ENCODE peak calls at places on chromosomes 2 and 18, in ten cellular contexts. G is OCI-LY7, M is left ventricle myocardium inferior, C is neural progenitor cell, O is pancreas, R is tibial nerve, V is IMR-90, N is A673, S is PC-9, D is K562. T is an unnamed sample.

GRCh38 chr2:150230004-150230403 is 257.5 kb downstream of the RND3 start:
- DNase-seq in G (no peak), M (no peak), C (no peak), O (no peak), R (no peak), V (no peak), N (no peak), S (no peak), D (no peak), T (no peak)

GRCh38 chr2:120346667-120347358 is 877 bp downstream of the INHBB start:
- DNase-seq in G (no peak), M (no peak), C (peak; percentile 62), O (no peak), R (no peak), V (peak; percentile 65), N (no peak), S (no peak), D (no peak), T (peak; percentile 46)

GRCh38 chr18:12291690-12292089 is 16.4 kb upstream of the TUBB6 start:
- DNase-seq in G (no peak), M (no peak), C (no peak), O (no peak), R (no peak), V (no peak), N (no peak), S (no peak), D (no peak), T (no peak)

GRCh38 chr18:9823805-9824473 is 61.8 kb upstream of the TXNDC2 start:
- DNase-seq in G (no peak), M (no peak), C (no peak), O (no peak), R (no peak), V (peak; percentile 65), N (no peak), S (no peak), D (peak; percentile 44), T (no peak)

GRCh38 chr2:143284087-143284675 is 155.0 kb downstream of the ARHGAP15 start:
- DNase-seq in G (peak; percentile 70), M (no peak), C (peak; percentile 75), O (no peak), R (no peak), V (peak; percentile 50), N (peak; percentile 72), S (no peak), D (peak; percentile 64), T (no peak)

GRCh38 chr2:191666241-191666640 is 11.7 kb upstream of the NABP1 start:
- DNase-seq in G (no peak), M (no peak), C (no peak), O (no peak), R (no peak), V (no peak), N (no peak), S (no peak), D (no peak), T (no peak)

GRCh38 chr18:62566199-62566598 is 43.4 kb downstream of the ZCCHC2 start:
- DNase-seq in G (peak; percentile 3), M (no peak), C (peak; percentile 56), O (no peak), R (peak; percentile 29), V (peak; percentile 7), N (peak; percentile 24), S (no peak), D (peak; percentile 26), T (no peak)

GRCh38 chr2:217713395-217714267 is 289.2 kb downstream of the TNS1 start:
- DNase-seq in G (peak; percentile 36), M (peak; percentile 81), C (peak; percentile 89), O (peak; percentile 46), R (peak; percentile 72), V (peak; percentile 72), N (peak; percentile 71), S (peak; percentile 36), D (peak; percentile 57), T (peak; percentile 88)

GRCh38 chr2:62443886-62444285 is 62.1 kb downstream of the TMEM17 start:
- DNase-seq in G (no peak), M (no peak), C (no peak), O (no peak), R (no peak), V (no peak), N (no peak), S (no peak), D (peak; percentile 45), T (no peak)

GRCh38 chr18:70421471-70421870 is 132.6 kb downstream of the SOCS6 start:
- DNase-seq in G (no peak), M (no peak), C (no peak), O (no peak), R (no peak), V (peak; percentile 45), N (no peak), S (peak; percentile 88), D (no peak), T (no peak)

GRCh38 chr2:43520919-43521318 is 74.9 kb downstream of the THADA start:
- DNase-seq in G (no peak), M (no peak), C (no peak), O (no peak), R (no peak), V (no peak), N (no peak), S (no peak), D (no peak), T (no peak)

GRCh38 chr2:43522177-43522576 is 73.7 kb downstream of the THADA start:
- DNase-seq in G (no peak), M (no peak), C (no peak), O (no peak), R (no peak), V (no peak), N (no peak), S (no peak), D (no peak), T (no peak)

GRCh38 chr2:43524180-43524965 is 71.5 kb downstream of the THADA start:
- DNase-seq in G (no peak), M (no peak), C (no peak), O (no peak), R (no peak), V (peak; percentile 28), N (peak; percentile 84), S (no peak), D (no peak), T (no peak)

GRCh38 chr2:43519711-43520221 is 76.1 kb downstream of the THADA start:
- DNase-seq in G (no peak), M (no peak), C (peak; percentile 19), O (no peak), R (no peak), V (peak; percentile 97), N (no peak), S (peak; percentile 83), D (no peak), T (no peak)

DNA sequence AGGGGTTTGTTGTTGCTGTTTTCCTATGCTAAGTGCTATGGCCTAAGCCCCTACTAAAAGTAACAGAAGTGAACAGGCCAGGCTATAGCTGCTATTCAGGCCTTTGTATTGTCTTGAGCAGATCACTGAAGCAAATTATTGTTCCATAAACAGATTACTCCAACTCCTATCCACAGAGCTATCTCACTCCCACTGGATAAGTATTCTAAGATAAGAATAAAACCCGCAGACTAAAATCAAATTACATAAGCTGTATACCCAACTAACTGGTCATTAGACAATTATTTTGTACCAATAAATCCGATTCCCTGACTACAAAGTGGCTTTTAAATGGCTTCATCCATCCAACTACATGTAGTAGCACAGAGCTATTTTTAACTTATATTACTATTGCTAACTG is 74.3 kb downstream of the THADA start:
- DNase-seq in G (no peak), M (no peak), C (no peak), O (no peak), R (no peak), V (no peak), N (no peak), S (no peak), D (no peak), T (no peak)
- H3K4me1 ChIP-seq in G (no peaks in the 10 kb centered on the region), M (peaks cover 39% of the 10 kb centered on the region), C (peaks cover 6% of the 10 kb centered on the region), O (peaks cover 18% of the 10 kb centered on the region), R (no peaks in the 10 kb centered on the region), V (peaks cover 9% of the 10 kb centered on the region), N (peaks cover 20% of the 10 kb centered on the region), S (peaks cover 11% of the 10 kb centered on the region), D (peaks cover 24% of the 10 kb centered on the region), T (peaks cover 12% of the 10 kb centered on the region)

DNA sequence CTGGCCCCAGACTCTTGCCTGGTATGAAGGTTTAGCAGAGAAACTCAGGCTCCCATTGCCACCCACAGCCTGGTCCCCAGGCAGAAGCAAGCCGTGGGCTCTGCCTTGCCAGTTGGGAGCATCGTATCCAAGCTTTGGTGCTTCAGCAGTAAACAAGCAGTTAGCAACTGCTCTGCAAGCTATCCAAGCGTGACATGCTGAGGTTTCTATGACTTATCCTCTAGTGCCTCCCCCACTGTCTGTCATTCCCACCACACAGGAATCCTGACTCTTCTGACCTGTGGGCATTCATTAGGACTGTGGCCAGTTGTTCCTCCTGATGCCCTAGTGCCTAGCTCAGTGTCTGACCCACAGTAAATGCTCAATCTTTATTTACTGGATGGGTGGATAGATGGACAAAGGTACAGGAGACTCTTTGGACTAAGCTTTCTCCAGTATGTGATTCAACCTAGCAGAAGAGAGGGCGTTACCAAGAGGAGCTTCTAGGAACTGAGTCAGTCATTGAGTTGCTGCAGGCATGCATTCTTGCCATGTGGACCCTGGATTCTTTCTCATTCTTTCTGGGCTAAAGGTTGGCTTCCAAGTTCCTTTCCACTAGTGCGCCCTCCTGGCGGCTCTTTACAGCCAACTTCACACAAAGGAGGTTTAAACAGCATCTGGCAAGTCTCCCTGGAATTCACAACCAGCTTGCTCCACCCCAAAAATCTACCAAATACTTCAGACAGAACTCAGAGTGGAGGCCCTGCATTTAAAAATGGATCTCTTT is 40.6 kb upstream of the MRPL19 start:
- DNase-seq in G (no peak), M (no peak), C (peak; percentile 47), O (peak; percentile 18), R (no peak), V (peak; percentile 97), N (peak; percentile 70), S (peak; percentile 99), D (no peak), T (no peak)
- TF ChIP-seq CTCF in G (no peak), M (no peak), C (no peak), O (no peak), R (no peak), V (peak; percentile 60), N (peak; percentile 28), S (peak; percentile 37), D (no peak), T (no peak)

GRCh38 chr2:240319855-240320560 is 115.5 kb upstream of the GPC1 start:
- DNase-seq in G (no peak), M (no peak), C (peak; percentile 48), O (no peak), R (no peak), V (peak; percentile 97), N (peak; percentile 66), S (no peak), D (peak; percentile 38), T (peak; percentile 57)
- H3K4me1 ChIP-seq in G (no peaks in the 10 kb centered on the region), M (no peaks in the 10 kb centered on the region), C (peaks cover 7% of the 10 kb centered on the region), O (no peaks in the 10 kb centered on the region), R (no peaks in the 10 kb centered on the region), V (peaks cover 11% of the 10 kb centered on the region), N (peaks cover 13% of the 10 kb centered on the region), S (no peaks in the 10 kb centered on the region), D (no peaks in the 10 kb centered on the region), T (peaks cover 10% of the 10 kb centered on the region)

DNA sequence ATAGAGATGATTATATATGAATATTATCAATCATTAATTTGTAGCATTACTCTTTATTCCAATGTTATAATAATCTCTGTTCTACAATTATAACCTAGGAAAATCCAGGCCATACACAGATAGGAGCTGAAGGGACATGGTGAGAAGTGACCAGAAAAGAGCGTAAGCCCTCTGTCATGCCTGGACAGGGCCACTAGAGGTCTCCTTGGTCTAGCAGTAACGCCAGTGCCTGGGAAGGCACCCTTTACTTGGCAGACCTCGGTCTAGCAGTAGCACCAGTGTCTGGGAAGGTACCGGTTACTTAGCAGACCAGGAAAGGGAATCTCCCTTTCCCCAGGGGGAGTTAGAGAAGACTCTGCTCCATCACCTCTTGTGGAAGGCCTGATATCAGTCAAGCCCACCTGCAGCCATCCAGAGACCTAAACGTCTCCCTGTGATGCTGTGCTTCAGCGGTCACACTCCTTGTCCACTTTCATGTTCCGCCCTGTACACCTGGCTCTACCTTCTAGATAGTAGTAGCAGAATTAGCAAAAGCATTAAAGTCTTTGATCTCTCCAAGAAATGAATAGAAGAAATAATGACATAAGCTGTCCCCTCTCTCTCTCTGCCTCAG is 447.5 kb upstream of the FSIP2 start:
- DNase-seq in G (peak; percentile 39), M (no peak), C (peak; percentile 82), O (peak; percentile 40), R (no peak), V (peak; percentile 10), N (peak; percentile 64), S (no peak), D (peak; percentile 25), T (no peak)
- TF ChIP-seq CTCF in G (peak; percentile 73), M (peak; percentile 69), C (peak; percentile 77), O (no peak), R (peak; percentile 55), V (peak; percentile 32), N (peak; percentile 74), S (peak; percentile 58), D (peak; percentile 43), T (no peak)

T was measured in ovary.